ENCODE peak calls at places on chromosomes 13 and 19, in ten cellular contexts. S is lung, G is caudate nucleus, N is body of pancreas, D is left ventricle myocardium inferior, E is ascending aorta, O is fibroblast of lung, M is WERI-Rb-1, Q is brain microvascular endothelial cell, A is tibial artery. K is an unnamed sample.

GRCh38 chr19:45676851-45677263 is 8.8 kb downstream of the GIPR start:
- DNase-seq in A (no peak), O (no peak), Q (no peak), E (no peak), N (peak; percentile 59), M (no peak), D (no peak), S (peak; percentile 33), G (peak; percentile 31), K (no peak)

GRCh38 chr19:48681127-48681470 is 8.3 kb upstream of the NTN5 start:
- DNase-seq in S (no peak), M (no peak), O (peak; percentile 85), A (no peak), N (no peak), E (no peak), D (no peak), G (peak; percentile 42), Q (peak; percentile 81), K (no peak)

GRCh38 chr13:93004919-93005318 is 221.7 kb upstream of the GPC6 start:
- DNase-seq in S (no peak), G (no peak), E (no peak), A (no peak), O (no peak), M (peak; percentile 58), Q (peak; percentile 4), D (no peak), N (no peak), K (no peak)

GRCh38 chr13:77013853-77014542 is 13.0 kb downstream of the FBXL3 start:
- DNase-seq in N (no peak), S (no peak), A (no peak), Q (no peak), M (no peak), G (no peak), D (no peak), E (no peak), O (no peak), K (no peak)

GRCh38 chr19:3073159-3073563 is 10.9 kb upstream of the TLE5 start:
- DNase-seq in G (no peak), A (no peak), D (no peak), E (no peak), S (no peak), Q (peak; percentile 32), O (peak; percentile 89), M (peak; percentile 61), N (peak; percentile 48), K (peak; percentile 70)

GRCh38 chr19:46404039-46404883 is 9.1 kb downstream of the CCDC8 start:
- DNase-seq in E (no peak), A (peak; percentile 86), M (no peak), O (peak; percentile 63), N (peak; percentile 79), G (peak; percentile 35), Q (no peak), D (peak; percentile 64), S (peak; percentile 51), K (no peak)

GRCh38 chr13:112063807-112064206 is 3.1 kb upstream of the SOX1 start:
- DNase-seq in E (no peak), S (no peak), G (no peak), N (no peak), O (no peak), Q (no peak), A (no peak), D (no peak), M (no peak), K (no peak)

GRCh38 chr19:4972509-4973230 is 3.8 kb downstream of the KDM4B start:
- DNase-seq in G (no peak), D (no peak), N (no peak), E (no peak), M (no peak), O (peak; percentile 49), Q (no peak), A (no peak), S (no peak), K (no peak)

GRCh38 chr13:26867451-26868067 is 107.0 kb upstream of the GPR12 start:
- DNase-seq in D (no peak), G (no peak), N (no peak), E (no peak), S (no peak), M (no peak), O (peak; percentile 33), Q (peak; percentile 22), A (no peak), K (peak; percentile 53)

GRCh38 chr19:55536951-55537740 is at the start of gene SBK2:
- DNase-seq in E (no peak), G (no peak), A (no peak), M (peak; percentile 74), O (no peak), D (no peak), S (no peak), Q (no peak), N (no peak), K (no peak)

GRCh38 chr13:25717798-25718197 is 334.0 kb downstream of the SHISA2 start:
- DNase-seq in O (no peak), N (no peak), G (no peak), A (no peak), M (no peak), E (no peak), S (no peak), Q (no peak), D (no peak), K (no peak)

GRCh38 chr19:50670102-50670380 is 20.8 kb downstream of the C19orf81 start:
- DNase-seq in N (no peak), O (no peak), D (no peak), A (no peak), S (no peak), E (no peak), M (no peak), G (no peak), Q (no peak), K (no peak)
- H3K27ac ChIP-seq in N (no peak overlapping the region), O (no peak overlapping the region), D (no peak overlapping the region), A (no peak overlapping the region), S (no peak overlapping the region), E (no peak overlapping the region), M (no peak overlapping the region), G (no peak overlapping the region), Q (no peak overlapping the region), K (no peak overlapping the region)

GRCh38 chr19:12162513-12162881 is 399 bp upstream of the ZNF136 start:
- DNase-seq in A (no peak), D (no peak), N (no peak), G (no peak), S (no peak), O (no peak), Q (no peak), M (no peak), E (no peak), K (no peak)
- H3K27ac ChIP-seq in A (peak overlapping the region; percentile 93), D (peak overlapping the region; percentile 97), N (peak overlapping the region; percentile 94), G (peak overlapping the region; percentile 62), S (peak overlapping the region; percentile 98), O (peak overlapping the region; percentile 98), Q (no peak overlapping the region), M (no peak overlapping the region), E (peak overlapping the region; percentile 90), K (peak overlapping the region; percentile 96)

GRCh38 chr13:47843005-47843404 is 158.1 kb downstream of the SUCLA2 start:
- DNase-seq in E (no peak), D (no peak), Q (no peak), M (no peak), O (no peak), G (no peak), A (no peak), S (no peak), N (no peak), K (no peak)
- H3K27ac ChIP-seq in E (no peak overlapping the region), D (no peak overlapping the region), Q (no peak overlapping the region), M (no peak overlapping the region), O (no peak overlapping the region), G (no peak overlapping the region), A (no peak overlapping the region), S (no peak overlapping the region), N (no peak overlapping the region), K (no peak overlapping the region)

DNA sequence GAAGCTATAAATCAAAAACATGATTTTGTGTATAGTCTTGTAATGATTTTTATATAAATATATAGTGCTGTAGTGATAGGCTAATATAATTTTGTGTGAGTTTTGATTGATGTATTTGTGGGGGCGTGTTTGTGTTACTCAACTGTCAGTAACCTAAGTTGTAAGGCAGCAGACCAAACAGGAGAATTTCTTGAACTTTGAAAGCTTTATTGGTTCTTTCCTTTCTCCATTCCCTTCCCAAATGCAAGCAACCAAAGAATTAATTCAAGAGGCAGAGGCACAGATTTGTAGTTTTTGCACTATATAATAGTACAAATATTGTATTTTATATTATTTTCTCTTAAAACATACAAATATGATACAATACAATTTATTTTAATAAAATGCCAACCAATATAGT is 109.6 kb downstream of the FLT1 start:
- DNase-seq in A (no peak), N (no peak), E (no peak), Q (no peak), O (no peak), S (no peak), G (no peak), M (no peak), D (no peak), K (no peak)
- H3K27ac ChIP-seq in A (no peak overlapping the region), N (no peak overlapping the region), E (no peak overlapping the region), Q (no peak overlapping the region), O (no peak overlapping the region), S (no peak overlapping the region), G (no peak overlapping the region), M (no peak overlapping the region), D (no peak overlapping the region), K (no peak overlapping the region)

DNA sequence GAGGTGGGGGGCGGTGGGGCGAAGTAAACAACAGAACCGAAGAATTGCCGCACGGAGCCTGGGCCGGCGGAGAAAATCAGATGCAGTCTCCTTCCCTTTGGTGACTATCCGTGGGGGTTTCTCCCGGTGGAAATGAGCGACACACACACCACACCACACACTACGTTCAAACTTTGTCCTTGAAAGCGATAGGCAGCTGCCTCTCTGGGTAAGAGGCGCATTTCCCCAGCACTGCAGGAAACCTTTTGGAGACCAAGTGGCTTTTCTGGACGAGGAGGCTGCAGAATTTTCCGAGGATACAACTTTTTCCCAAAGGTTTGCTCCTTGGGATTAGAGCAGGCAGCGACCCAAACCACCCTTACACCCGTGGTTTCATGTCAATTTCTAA is 38.1 kb upstream of the FLT1 start:
- DNase-seq in M (no peak), Q (no peak), A (no peak), N (no peak), O (no peak), E (no peak), S (no peak), G (no peak), D (no peak), K (no peak)
- H3K27ac ChIP-seq in M (no peak overlapping the region), Q (no peak overlapping the region), A (no peak overlapping the region), N (no peak overlapping the region), O (no peak overlapping the region), E (no peak overlapping the region), S (no peak overlapping the region), G (no peak overlapping the region), D (peak overlapping the region; percentile 92), K (no peak overlapping the region)

DNA sequence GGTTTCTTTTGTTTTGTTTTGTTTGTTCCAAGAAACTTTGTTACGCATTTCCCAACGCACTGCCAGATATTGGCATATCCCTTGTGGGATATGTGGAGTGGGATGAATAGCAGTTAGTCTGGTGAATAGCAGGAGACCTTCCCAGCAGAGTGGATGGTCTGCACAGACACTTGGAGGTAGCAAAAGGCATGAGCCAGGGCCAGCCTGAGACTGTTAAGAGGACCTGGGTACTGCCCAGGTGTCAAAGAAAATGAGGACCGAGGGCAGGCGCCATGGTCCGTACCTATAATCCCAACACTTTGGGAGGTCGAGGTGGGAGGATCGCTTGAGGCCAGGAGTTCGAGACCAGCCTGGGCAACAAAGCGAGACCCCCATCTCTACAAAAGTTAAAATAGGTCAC is 13.5 kb upstream of the PDCD5 start:
- DNase-seq in G (no peak), A (no peak), N (no peak), S (no peak), O (no peak), E (no peak), Q (no peak), D (no peak), M (no peak), K (no peak)
- H3K27ac ChIP-seq in G (no peak overlapping the region), A (no peak overlapping the region), N (no peak overlapping the region), S (no peak overlapping the region), O (no peak overlapping the region), E (no peak overlapping the region), Q (no peak overlapping the region), D (no peak overlapping the region), M (no peak overlapping the region), K (no peak overlapping the region)